ENCODE peak calls at places on chromosome 11, in nine cellular contexts. H is mammary epithelial cell; E is cardiac fibroblast; X is SJCRH30; R is right cardiac atrium; V is adrenal gland; G is NB4; P is CD8-positive, alpha-beta T cell; F is sigmoid colon. A is an unnamed sample.

GRCh38 chr11:73980001-73980960 is 2.4 kb downstream of the UCP2 start:
- DNase-seq in R (peak; percentile 68), V (no peak), H (peak; percentile 26), G (peak; percentile 84), X (no peak), P (peak; percentile 88), E (no peak), F (peak; percentile 63), A (no peak)

GRCh38 chr11:126971305-126971704 is 29.3 kb downstream of the KIRREL3 start:
- DNase-seq in V (no peak), R (no peak), G (no peak), P (no peak), E (no peak), X (no peak), H (no peak), F (no peak), A (no peak)

GRCh38 chr11:10354389-10354788 is 49.5 kb downstream of the ADM start:
- DNase-seq in H (no peak), E (no peak), V (no peak), R (no peak), P (no peak), X (no peak), G (no peak), F (no peak), A (no peak)

GRCh38 chr11:36328956-36329673 is 33.0 kb downstream of the PRR5L start:
- DNase-seq in G (no peak), E (no peak), X (no peak), V (no peak), R (no peak), F (no peak), H (no peak), P (no peak), A (peak; percentile 46)

GRCh38 chr11:79265756-79266322 is 175.0 kb downstream of the TENM4 start:
- DNase-seq in X (no peak), E (peak; percentile 31), G (no peak), H (peak; percentile 2), V (no peak), P (no peak), F (no peak), R (no peak), A (no peak)

GRCh38 chr11:60838132-60838531 is 3.8 kb upstream of the CCDC86 start:
- DNase-seq in G (no peak), H (no peak), E (peak; percentile 43), P (no peak), X (peak; percentile 24), F (no peak), R (no peak), V (no peak), A (no peak)

GRCh38 chr11:111299111-111300026 is 1.0 kb downstream of the POU2AF3 start:
- DNase-seq in V (peak; percentile 67), X (no peak), F (peak; percentile 83), P (no peak), R (peak; percentile 84), E (peak; percentile 40), G (no peak), H (peak; percentile 17), A (peak; percentile 27)

GRCh38 chr11:120985718-120986569 is 38.0 kb upstream of the TBCEL start:
- DNase-seq in P (peak; percentile 59), G (peak; percentile 58), V (peak; percentile 63), R (peak; percentile 78), F (peak; percentile 69), H (peak; percentile 34), E (peak; percentile 60), X (peak; percentile 28), A (peak; percentile 31)

GRCh38 chr11:75267171-75267970 is 26.8 kb downstream of the TPBGL start:
- DNase-seq in R (peak; percentile 41), F (peak; percentile 60), P (no peak), H (no peak), V (no peak), G (no peak), X (no peak), E (no peak), A (no peak)

GRCh38 chr11:31872074-31872440 is 60.9 kb upstream of the PAX6 start:
- DNase-seq in F (no peak), G (no peak), H (peak; percentile 70), P (no peak), V (no peak), E (no peak), R (no peak), X (no peak), A (no peak)

GRCh38 chr11:48020092-48020755 is 39.9 kb downstream of the PTPRJ start:
- DNase-seq in F (no peak), P (no peak), R (no peak), V (no peak), H (no peak), G (peak; percentile 98), E (no peak), X (no peak), A (no peak)

GRCh38 chr11:67519726-67520125 is 3.5 kb downstream of the CABP2 start:
- DNase-seq in G (no peak), R (peak; percentile 52), H (no peak), V (peak; percentile 13), E (no peak), F (no peak), P (no peak), X (no peak), A (no peak)
- H3K4me3 ChIP-seq in G (no peak overlapping the region), R (no peak overlapping the region), H (no peak overlapping the region), V (no peak overlapping the region), E (no peak overlapping the region), F (no peak overlapping the region), P (no peak overlapping the region), X (no peak overlapping the region), A (no peak overlapping the region)

DNA sequence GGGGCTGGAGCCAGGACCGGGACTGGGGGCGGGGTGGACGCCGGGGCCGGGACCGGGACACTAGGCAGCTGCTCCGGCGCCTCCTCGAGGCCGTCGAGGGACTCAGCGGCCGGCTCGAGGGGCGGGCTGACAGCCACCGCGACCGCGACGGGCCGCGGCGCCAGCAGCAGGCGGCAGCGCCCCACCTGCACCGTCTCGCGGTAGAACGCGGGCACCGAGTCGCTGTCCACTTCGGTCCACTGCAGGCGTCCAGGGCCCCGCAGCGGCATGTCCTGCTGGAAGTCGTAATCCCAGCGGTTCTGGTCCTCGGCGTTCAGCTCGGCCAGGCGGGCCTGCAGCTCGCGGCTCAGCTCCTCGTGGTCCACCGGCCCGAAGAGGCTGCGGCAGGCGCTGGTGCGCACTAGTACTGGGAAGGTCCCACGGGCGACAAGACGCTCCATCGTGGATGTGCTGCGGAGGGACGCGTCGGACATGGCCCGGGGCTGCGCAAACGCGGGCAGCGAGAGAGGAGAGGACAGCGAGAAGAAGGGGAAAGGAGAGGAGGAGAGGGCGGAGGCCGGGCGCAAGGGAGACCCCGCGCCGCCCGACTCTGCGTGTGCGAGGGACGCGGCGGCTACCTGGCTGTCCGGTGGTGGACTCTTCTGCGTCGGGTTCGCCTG is 429 bp downstream of the CDKN1C start:
- DNase-seq in R (peak; percentile 87), H (no peak), G (peak; percentile 63), X (no peak), E (peak; percentile 65), V (peak; percentile 68), F (peak; percentile 86), P (no peak), A (no peak)
- H3K4me3 ChIP-seq in R (peak overlapping the region; percentile 88), H (peak overlapping the region; percentile 35), G (no peak overlapping the region), X (no peak overlapping the region), E (peak overlapping the region; percentile 74), V (peak overlapping the region; percentile 96), F (peak overlapping the region; percentile 72), P (peak overlapping the region; percentile 89), A (peak overlapping the region; percentile 52)

GRCh38 chr11:59556115-59556882 is 45.0 kb downstream of the OR4D9 start:
- DNase-seq in G (peak; percentile 92), P (peak; percentile 67), F (peak; percentile 78), H (peak; percentile 81), X (peak; percentile 91), V (peak; percentile 28), E (peak; percentile 86), R (no peak), A (peak; percentile 82)

GRCh38 chr11:59557940-59558643 is 46.8 kb downstream of the OR4D9 start:
- DNase-seq in V (no peak), E (no peak), X (peak; percentile 10), F (no peak), H (no peak), P (no peak), G (no peak), R (no peak), A (no peak)

GRCh38 chr11:59553323-59553722 is 42.0 kb downstream of the OR4D9 start:
- DNase-seq in P (no peak), H (no peak), F (no peak), E (no peak), X (no peak), G (no peak), V (no peak), R (no peak), A (no peak)

GRCh38 chr11:59556883-59557205 is 45.5 kb downstream of the OR4D9 start:
- DNase-seq in P (no peak), R (no peak), V (no peak), X (peak; percentile 64), H (no peak), G (peak; percentile 73), E (no peak), F (no peak), A (no peak)

GRCh38 chr11:59555601-59556114 is 44.3 kb downstream of the OR4D9 start:
- DNase-seq in P (no peak), V (no peak), G (peak; percentile 36), X (no peak), E (no peak), F (no peak), R (no peak), H (no peak), A (no peak)
- H3K4me3 ChIP-seq in P (peak overlapping the region; percentile 19), V (peak overlapping the region; percentile 29), G (peak overlapping the region; percentile 67), X (peak overlapping the region; percentile 65), E (peak overlapping the region; percentile 21), F (no peak overlapping the region), R (peak overlapping the region; percentile 66), H (peak overlapping the region; percentile 43), A (peak overlapping the region; percentile 84)

GRCh38 chr11:104891135-104891534 is 7.1 kb downstream of the CASP12 start:
- DNase-seq in P (no peak), H (no peak), X (no peak), F (no peak), E (no peak), V (no peak), R (no peak), G (no peak), A (peak; percentile 41)

GRCh38 chr11:104897891-104898684 is at the start of gene CASP12:
- DNase-seq in V (no peak), R (no peak), P (no peak), G (no peak), E (peak; percentile 34), F (no peak), H (no peak), X (no peak), A (no peak)

GRCh38 chr11:104895619-104896018 is 2.6 kb downstream of the CASP12 start:
- DNase-seq in E (peak; percentile 40), V (no peak), G (no peak), R (no peak), F (no peak), X (no peak), P (no peak), H (no peak), A (no peak)

GRCh38 chr11:104892723-104893511 is 5.3 kb downstream of the CASP12 start:
- DNase-seq in E (peak; percentile 30), H (no peak), P (no peak), F (no peak), V (no peak), X (no peak), R (no peak), G (no peak), A (peak; percentile 45)

DNA sequence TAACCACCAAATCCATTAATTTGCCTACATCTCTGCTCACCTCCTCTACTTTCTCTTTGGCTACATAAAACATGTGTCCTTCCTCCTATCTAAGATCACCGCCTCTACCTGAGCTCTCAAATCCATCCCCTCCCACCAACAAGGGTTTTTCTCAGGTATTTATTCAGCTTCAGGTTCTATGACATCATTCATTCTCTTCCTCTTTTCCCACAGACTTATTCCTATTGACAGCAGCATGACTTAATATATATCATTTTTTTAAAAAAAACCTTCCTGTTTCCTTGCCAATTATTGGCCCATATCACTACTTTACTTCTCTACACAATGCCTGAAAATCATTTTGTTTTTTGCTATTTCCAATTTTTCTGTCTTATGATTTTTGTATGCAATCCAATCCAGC is 4.4 kb downstream of the CASP12 start:
- DNase-seq in X (no peak), V (no peak), G (no peak), P (no peak), R (no peak), F (no peak), E (no peak), H (no peak), A (no peak)
- H3K4me3 ChIP-seq in X (no peak overlapping the region), V (no peak overlapping the region), G (no peak overlapping the region), P (no peak overlapping the region), R (no peak overlapping the region), F (no peak overlapping the region), E (no peak overlapping the region), H (no peak overlapping the region), A (no peak overlapping the region)